ENCODE peak calls at places on chromosomes 4 and X, in six cellular contexts. D, U, T, J, R and I are unnamed samples.
A peak's percentile ranks its signal among the peaks of the same experiment; 100 is the strongest.

GRCh38 chr4:86926428-86927086 is 8.3 kb upstream of the AFF1 start:
- DNase-seq in R (no peak), T (no peak), J (no peak), U (no peak), D (no peak), I (no peak)

GRCh38 chr4:100430441-100430840 is 87.4 kb downstream of the EMCN start:
- DNase-seq in D (no peak), T (no peak), U (no peak), R (no peak), J (no peak), I (no peak)

GRCh38 chr4:110165382-110166285 is 32.8 kb downstream of the ELOVL6 start:
- DNase-seq in D (peak; percentile 48), T (peak; percentile 13), J (peak; percentile 22), R (no peak), U (peak; percentile 12), I (no peak)

GRCh38 chrX:134776844-134777370 is 118.6 kb upstream of the PLAC1 start:
- DNase-seq in T (no peak), R (no peak), U (no peak), J (no peak), D (no peak), I (no peak)

GRCh38 chrX:64204252-64204651 is 1.3 kb downstream of the AMER1 start:
- DNase-seq in J (no peak), U (peak; percentile 31), R (peak; percentile 43), T (no peak), D (peak; percentile 19), I (no peak)

GRCh38 chrX:13966071-13966850 is 63.4 kb downstream of the GEMIN8 start:
- DNase-seq in J (no peak), D (no peak), T (no peak), R (no peak), U (no peak), I (peak; percentile 6)

GRCh38 chrX:39726810-39727209 is 370.9 kb downstream of the BCOR start:
- DNase-seq in D (no peak), R (peak; percentile 40), U (no peak), J (no peak), T (no peak), I (no peak)

GRCh38 chr4:6901669-6902317 is 7.8 kb upstream of the TBC1D14 start:
- DNase-seq in U (no peak), D (no peak), R (no peak), T (no peak), J (no peak), I (peak; percentile 80)

GRCh38 chr4:78119698-78120097 is 62.6 kb downstream of the FRAS1 start:
- DNase-seq in D (no peak), U (no peak), J (no peak), T (no peak), R (no peak), I (no peak)

GRCh38 chr4:93834371-93835066 is 6.0 kb downstream of the ATOH1 start:
- DNase-seq in U (no peak), D (no peak), T (no peak), J (no peak), R (no peak), I (no peak)

GRCh38 chr4:16794816-16795445 is 103.5 kb downstream of the LDB2 start:
- DNase-seq in U (peak; percentile 55), R (peak; percentile 59), J (no peak), D (peak; percentile 46), T (no peak), I (peak; percentile 43)

GRCh38 chr4:42627887-42628646 is 28.8 kb downstream of the ATP8A1 start:
- DNase-seq in U (peak; percentile 88), D (peak; percentile 35), R (peak; percentile 77), T (no peak), J (peak; percentile 18), I (peak; percentile 30)

GRCh38 chr4:62051332-62051731 is 851.2 kb downstream of the ADGRL3 start:
- DNase-seq in D (no peak), U (no peak), J (no peak), T (no peak), R (no peak), I (no peak)

GRCh38 chr4:73021634-73022033 is 47.9 kb downstream of the COX18 start:
- DNase-seq in D (no peak), T (no peak), U (no peak), R (no peak), J (no peak), I (no peak)

GRCh38 chrX:57906790-57907189 is 3.5 kb downstream of the ZXDA start:
- DNase-seq in D (no peak), J (no peak), T (no peak), U (no peak), R (no peak), I (no peak)

GRCh38 chrX:7444967-7445366 is 297.0 kb upstream of the PUDP start:
- DNase-seq in R (no peak), U (no peak), D (no peak), T (no peak), J (no peak), I (no peak)

GRCh38 chr4:86493460-86493859 is 100.7 kb upstream of the PTPN13 start:
- DNase-seq in J (no peak), D (no peak), T (no peak), R (no peak), U (no peak), I (no peak)

GRCh38 chr4:16914208-16914607 is 15.8 kb upstream of the LDB2 start:
- DNase-seq in R (peak; percentile 26), T (no peak), D (no peak), U (no peak), J (no peak), I (no peak)

GRCh38 chr4:40046311-40046980 is 10.2 kb upstream of the N4BP2 start:
- DNase-seq in R (peak; percentile 38), U (peak; percentile 71), D (peak; percentile 78), T (no peak), J (no peak), I (peak; percentile 87)

GRCh38 chr4:173288698-173289350 is 45.3 kb downstream of the HMGB2 start:
- DNase-seq in J (no peak), R (no peak), T (no peak), U (no peak), D (no peak), I (no peak)

GRCh38 chrX:10103023-10103422 is 53.8 kb upstream of the CLCN4 start:
- DNase-seq in R (no peak), J (no peak), T (no peak), D (no peak), U (no peak), I (peak; percentile 51)

GRCh38 chrX:73563740-73564073 is 710 bp downstream of the CHIC1 start:
- DNase-seq in U (no peak), T (no peak), R (no peak), D (no peak), J (no peak), I (peak; percentile 0)

GRCh38 chr4:123785515-123785914 is 388.9 kb downstream of the SPRY1 start:
- DNase-seq in T (no peak), D (peak; percentile 20), R (peak; percentile 75), J (no peak), U (peak; percentile 47), I (peak; percentile 14)

GRCh38 chrX:11381464-11381863 is 88.3 kb downstream of the AMELX start:
- DNase-seq in U (peak; percentile 46), R (peak; percentile 46), T (no peak), D (peak; percentile 51), J (no peak), I (peak; percentile 56)

GRCh38 chrX:29746326-29746725 is 469.0 kb upstream of the MAGEB2 start:
- DNase-seq in R (no peak), U (no peak), T (no peak), D (no peak), J (no peak), I (no peak)

GRCh38 chr4:126395661-126396060 is 1080.9 kb downstream of the FAT4 start:
- DNase-seq in U (no peak), D (no peak), T (no peak), J (no peak), R (no peak), I (no peak)

GRCh38 chr4:101660607-101661006 is 129.9 kb upstream of the BANK1 start:
- DNase-seq in T (no peak), D (no peak), U (no peak), R (no peak), J (no peak), I (no peak)

GRCh38 chr4:31084806-31085416 is 364.7 kb downstream of the PCDH7 start:
- DNase-seq in U (no peak), D (no peak), R (no peak), T (no peak), J (no peak), I (no peak)

GRCh38 chr4:76729991-76730390 is 168.0 kb downstream of the SOWAHB start:
- DNase-seq in T (no peak), D (no peak), U (no peak), R (no peak), J (no peak), I (no peak)

GRCh38 chrX:152652060-152652459 is 14.4 kb downstream of the GABRQ start:
- DNase-seq in U (no peak), J (no peak), R (no peak), T (no peak), D (no peak), I (no peak)

GRCh38 chrX:115372026-115372610 is 82.6 kb downstream of the LUZP4 start:
- DNase-seq in R (no peak), U (no peak), J (no peak), T (no peak), D (no peak), I (no peak)

GRCh38 chr4:4423706-4424498 is 37.0 kb downstream of the NSG1 start:
- DNase-seq in T (no peak), J (no peak), U (no peak), R (no peak), D (no peak), I (no peak)

GRCh38 chr4:153038493-153039311 is 102.6 kb downstream of the FHDC1 start:
- DNase-seq in D (no peak), U (peak; percentile 34), J (no peak), R (no peak), T (no peak), I (no peak)

GRCh38 chr4:1055721-1056590 is 44.5 kb downstream of the FGFRL1 start:
- DNase-seq in J (peak; percentile 63), D (no peak), U (no peak), R (peak; percentile 66), T (peak; percentile 62), I (peak; percentile 26)